ENCODE peak calls at places on chromosomes 6 and 20, in nine cellular contexts. F, Z, O, Y, S, V, W, H and A are unnamed samples.

GRCh38 chr6:158923801-158924498 is 76.1 kb downstream of the RSPH3 start:
- DNase-seq in Y (no peak), H (peak), V (no peak), S (no peak), F (peak), O (no peak), W (no peak), Z (no peak), A (no peak)

GRCh38 chr6:28721372-28721771 is 195.7 kb downstream of the GPX5 start:
- DNase-seq in Z (no peak), S (no peak), V (no peak), W (no peak), Y (no peak), F (no peak), H (no peak), O (no peak), A (no peak)

GRCh38 chr6:88858455-88858854 is 105.0 kb downstream of the RNGTT start:
- DNase-seq in W (no peak), V (no peak), Z (no peak), O (no peak), H (no peak), Y (no peak), S (no peak), F (no peak), A (no peak)

GRCh38 chr6:25351485-25351884 is 72.3 kb downstream of the CARMIL1 start:
- DNase-seq in W (no peak), Z (no peak), H (no peak), F (no peak), S (no peak), O (no peak), V (no peak), Y (no peak), A (no peak)

GRCh38 chr6:35602133-35602946 is 86.4 kb downstream of the FKBP5 start:
- DNase-seq in O (no peak), Z (no peak), F (no peak), H (peak), W (no peak), V (peak), S (no peak), Y (peak), A (no peak)

GRCh38 chr6:148771212-148771601 is 24.4 kb downstream of the UST start:
- DNase-seq in Z (no peak), O (no peak), W (no peak), S (no peak), V (no peak), Y (no peak), H (no peak), F (no peak), A (no peak)

GRCh38 chr6:38512211-38512610 is 127.5 kb downstream of the BTBD9 start:
- DNase-seq in Z (no peak), H (no peak), F (no peak), W (no peak), Y (no peak), O (no peak), V (no peak), S (no peak), A (no peak)

GRCh38 chr20:35539756-35540212 is 2.1 kb upstream of the ERGIC3 start:
- DNase-seq in S (peak), V (peak), Z (no peak), F (no peak), W (peak), Y (peak), O (peak), H (no peak), A (no peak)

GRCh38 chr6:131159578-131159977 is 24.3 kb downstream of the AKAP7 start:
- DNase-seq in V (no peak), H (peak), Y (no peak), Z (no peak), W (no peak), O (no peak), S (no peak), F (no peak), A (no peak)

GRCh38 chr6:159595173-159595572 is 97.9 kb downstream of the SOD2 start:
- DNase-seq in Y (no peak), Z (peak), V (no peak), O (peak), W (no peak), F (no peak), S (no peak), H (peak), A (no peak)

GRCh38 chr20:47785321-47785899 is at the start of gene SULF2:
- DNase-seq in S (no peak), Z (no peak), H (no peak), Y (peak), O (no peak), V (no peak), F (no peak), W (peak), A (peak)

GRCh38 chr6:152993431-152993830 is 9.1 kb downstream of the MTRF1L start:
- DNase-seq in Y (no peak), V (no peak), H (no peak), W (no peak), S (no peak), O (peak), F (no peak), Z (no peak), A (no peak)

GRCh38 chr6:108336971-108337370 is 42.1 kb downstream of the AFG1L start:
- DNase-seq in H (no peak), Y (no peak), S (no peak), O (no peak), F (no peak), Z (no peak), W (no peak), V (no peak), A (no peak)

GRCh38 chr6:92196320-92196719 is 1223.0 kb downstream of the EPHA7 start:
- DNase-seq in O (no peak), Y (no peak), H (no peak), S (no peak), W (no peak), Z (no peak), F (no peak), V (no peak), A (no peak)

GRCh38 chr6:7691675-7692452 is 34.0 kb upstream of the BMP6 start:
- DNase-seq in V (no peak), F (peak), O (peak), S (no peak), W (no peak), Y (no peak), Z (peak), H (peak), A (no peak)

GRCh38 chr6:31607317-31607716 is 7.7 kb upstream of the AIF1 start:
- DNase-seq in S (no peak), Y (no peak), H (no peak), Z (no peak), O (no peak), V (no peak), F (no peak), W (no peak), A (no peak)

GRCh38 chr6:108438918-108439317 is 121.8 kb upstream of the FOXO3 start:
- DNase-seq in S (no peak), Z (no peak), F (no peak), W (no peak), Y (no peak), O (no peak), H (peak), V (no peak), A (no peak)

GRCh38 chr6:72032056-72032455 is 145.7 kb downstream of the RIMS1 start:
- DNase-seq in O (no peak), S (no peak), F (no peak), W (no peak), V (no peak), Y (no peak), Z (no peak), H (no peak), A (no peak)

GRCh38 chr6:46011241-46012085 is 4.2 kb downstream of the CLIC5 start:
- DNase-seq in Y (no peak), V (peak), S (no peak), W (no peak), F (no peak), Z (no peak), O (no peak), H (no peak), A (peak)

GRCh38 chr6:41531591-41532582 is 14.3 kb upstream of the FOXP4 start:
- DNase-seq in F (peak), V (peak), W (peak), H (peak), Z (no peak), S (peak), Y (no peak), O (no peak), A (peak)

GRCh38 chr6:167103041-167103816 is 19.7 kb upstream of the CCR6 start:
- DNase-seq in W (no peak), O (no peak), S (peak), F (no peak), Z (no peak), V (peak), Y (no peak), H (no peak), A (peak)

DNA sequence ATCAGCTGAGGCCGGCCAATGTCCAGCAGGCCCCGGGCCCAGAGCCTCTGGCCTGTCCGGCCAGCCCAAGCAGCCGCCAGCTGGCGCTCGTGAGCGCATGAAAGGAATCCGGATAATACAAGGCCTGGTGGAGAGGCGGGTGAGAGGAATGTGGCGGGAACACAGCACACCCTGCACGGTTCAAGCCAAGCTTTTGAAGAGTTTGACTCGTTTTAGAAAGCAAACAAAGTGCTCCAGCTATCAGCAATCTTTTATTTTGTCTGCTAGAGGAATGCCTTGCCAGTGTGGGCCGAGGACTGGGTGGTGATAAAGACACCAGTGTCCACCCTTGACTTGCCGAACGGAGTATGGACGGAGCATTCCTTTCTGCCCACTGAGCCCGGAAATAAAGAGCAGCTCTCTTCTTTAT is 9.3 kb upstream of the NEDD9 start:
- DNase-seq in F (no peak), S (no peak), H (peak), V (no peak), Y (peak), W (peak), O (no peak), Z (no peak), A (no peak)
- TF ChIP-seq CTCF in F (peak), S (no peak), H (peak), V (no peak), Y (peak), W (peak), O (no peak), Z (no peak), A (no peak)

GRCh38 chr6:121055572-121056163 is 278.6 kb downstream of the TBC1D32 start:
- DNase-seq in O (peak), H (peak), Y (peak), S (peak), F (peak), W (peak), V (peak), Z (no peak), A (peak)
- TF ChIP-seq CTCF in O (peak), H (peak), Y (peak), S (peak), F (peak), W (peak), V (peak), Z (peak), A (peak)

GRCh38 chr20:57106692-57107091 is 159.7 kb downstream of the BMP7 start:
- DNase-seq in Y (no peak), W (no peak), V (no peak), O (no peak), S (no peak), Z (no peak), F (no peak), H (no peak), A (no peak)

GRCh38 chr20:57107208-57107607 is 159.2 kb downstream of the BMP7 start:
- DNase-seq in H (no peak), Y (no peak), Z (peak), S (no peak), F (no peak), W (no peak), O (no peak), V (no peak), A (no peak)

GRCh38 chr20:57109151-57109953 is 157.1 kb downstream of the BMP7 start:
- DNase-seq in Y (no peak), O (no peak), W (no peak), V (no peak), Z (peak), H (no peak), S (no peak), F (no peak), A (no peak)

GRCh38 chr20:57108218-57108617 is 158.2 kb downstream of the BMP7 start:
- DNase-seq in O (no peak), Z (peak), W (no peak), H (no peak), Y (no peak), S (no peak), V (no peak), F (no peak), A (no peak)

DNA sequence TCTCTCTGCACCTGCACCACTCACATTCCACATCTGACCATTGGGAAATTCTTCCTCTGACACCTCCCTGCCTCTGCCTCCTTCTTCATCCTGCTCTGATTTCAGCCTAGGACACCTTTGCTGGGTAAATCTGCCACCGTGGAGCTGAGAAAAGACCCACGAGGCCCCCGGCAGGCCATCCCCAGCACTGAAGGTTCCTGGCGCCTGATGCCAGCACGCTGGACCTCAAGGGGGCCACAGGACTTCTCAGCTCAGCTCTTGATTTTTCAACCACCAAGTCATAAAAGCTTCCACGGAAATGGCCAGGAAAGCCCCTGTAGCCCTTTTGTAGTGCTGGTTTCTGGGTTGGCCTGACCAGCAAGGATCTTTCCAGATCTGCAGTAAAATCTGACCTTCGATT is 157.7 kb downstream of the BMP7 start:
- DNase-seq in Y (no peak), H (no peak), V (peak), Z (peak), F (no peak), W (no peak), O (no peak), S (no peak), A (no peak)
- TF ChIP-seq CTCF in Y (no peak), H (no peak), V (no peak), Z (no peak), F (no peak), W (no peak), O (no peak), S (no peak), A (no peak)

GRCh38 chr6:122956376-122956775 is 39.7 kb upstream of the CLVS2 start:
- DNase-seq in W (no peak), S (no peak), O (peak), Y (no peak), Z (no peak), H (no peak), V (peak), F (no peak), A (no peak)

DNA sequence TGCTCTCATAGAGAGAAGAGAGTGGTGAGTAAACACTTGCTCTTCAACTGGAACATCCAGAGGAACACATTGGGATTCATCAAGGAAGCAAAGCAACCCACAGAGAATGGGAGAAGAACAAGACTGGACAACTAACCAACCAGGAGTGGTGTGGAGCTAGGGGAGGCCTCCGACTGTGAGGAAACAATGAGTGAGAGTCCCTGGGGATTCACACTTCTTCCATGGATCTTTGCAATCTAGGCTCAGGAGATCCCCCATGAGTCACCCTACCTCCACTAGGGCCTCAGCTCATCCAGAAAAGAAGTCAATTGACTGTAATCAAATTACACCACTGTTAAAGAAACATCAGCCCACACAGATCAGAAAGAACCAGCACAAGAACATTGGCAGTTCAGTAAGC is 42.3 kb upstream of the CLVS2 start:
- DNase-seq in Z (no peak), S (no peak), Y (no peak), H (no peak), F (no peak), V (no peak), W (no peak), O (no peak), A (no peak)
- TF ChIP-seq CTCF in Z (no peak), S (no peak), Y (no peak), H (no peak), F (no peak), V (no peak), W (no peak), O (no peak), A (no peak)

GRCh38 chr20:62571667-62572344 is 70.5 kb upstream of the SLCO4A1 start:
- DNase-seq in H (no peak), F (no peak), W (no peak), O (peak), Y (no peak), V (peak), Z (no peak), S (peak), A (no peak)
- TF ChIP-seq CTCF in H (no peak), F (no peak), W (no peak), O (no peak), Y (no peak), V (no peak), Z (no peak), S (peak), A (peak)